ENCODE peak calls at places on chromosomes 11 and 22, in five cellular contexts. E is HepG2, T is GM12878, I is H1, J is K562. F is an unnamed sample.

GRCh38 chr11:93510196-93510898 is 32.8 kb downstream of the SMCO4 start:
- DNase-seq in E (no peak), T (no peak), I (no peak), J (no peak), F (no peak)

GRCh38 chr22:31691408-31691807 is 29.4 kb upstream of the PISD start:
- DNase-seq in E (no peak), T (no peak), I (no peak), J (no peak), F (no peak)

GRCh38 chr11:71080239-71081097 is 171.9 kb downstream of the SHANK2 start:
- DNase-seq in E (peak), T (peak), I (peak), J (peak), F (peak)

GRCh38 chr11:121716060-121716459 is 263.3 kb upstream of the SORL1-AS1 start:
- DNase-seq in E (no peak), T (no peak), I (no peak), J (no peak), F (no peak)

GRCh38 chr11:111310088-111310487 is 11.7 kb downstream of the POU2AF3 start:
- DNase-seq in E (no peak), T (no peak), I (no peak), J (no peak), F (no peak)

GRCh38 chr11:19962795-19963163 is 197.5 kb downstream of the DBX1 start:
- DNase-seq in E (no peak), T (no peak), I (no peak), J (no peak), F (no peak)

GRCh38 chr11:2691355-2691761 is 8.4 kb downstream of the KCNQ1OT1 start:
- DNase-seq in E (peak), T (no peak), I (no peak), J (no peak), F (no peak)

GRCh38 chr11:84812351-84813083 is 814.6 kb downstream of the DLG2 start:
- DNase-seq in E (no peak), T (no peak), I (no peak), J (no peak), F (no peak)

GRCh38 chr11:11229691-11230090 is 123.4 kb downstream of the CSNK2A3 start:
- DNase-seq in E (no peak), T (no peak), I (no peak), J (no peak), F (no peak)

GRCh38 chr11:24234822-24235508 is 261.9 kb upstream of the LUZP2 start:
- DNase-seq in E (no peak), T (no peak), I (no peak), J (no peak), F (no peak)

GRCh38 chr22:34608716-34609115 is 457.2 kb upstream of the ISX start:
- DNase-seq in E (no peak), T (no peak), I (no peak), J (no peak), F (no peak)

GRCh38 chr22:42365942-42366660 is 66.1 kb downstream of the NFAM1 start:
- DNase-seq in E (no peak), T (no peak), I (no peak), J (no peak), F (no peak)

GRCh38 chr22:17260950-17261349 is 41.7 kb upstream of the ADA2 start:
- DNase-seq in E (no peak), T (no peak), I (no peak), J (no peak), F (no peak)

GRCh38 chr11:106621479-106621878 is 396.8 kb downstream of the GUCY1A2 start:
- DNase-seq in E (no peak), T (no peak), I (no peak), J (no peak), F (no peak)

GRCh38 chr22:25602924-25603323 is 38.4 kb downstream of the GRK3 start:
- DNase-seq in E (no peak), T (no peak), I (no peak), J (no peak), F (no peak)

GRCh38 chr11:2885676-2886081 is at the start of gene CDKN1C:
- DNase-seq in E (no peak), T (no peak), I (peak), J (peak), F (peak)

GRCh38 chr11:26783997-26784396 is 62.1 kb upstream of the SLC5A12 start:
- DNase-seq in E (no peak), T (no peak), I (no peak), J (no peak), F (no peak)

GRCh38 chr11:16547879-16548278 is 190.6 kb upstream of the C11orf58 start:
- DNase-seq in E (no peak), T (no peak), I (no peak), J (no peak), F (no peak)

GRCh38 chr11:58774164-58774593 is 42.4 kb upstream of the GLYAT start:
- DNase-seq in E (no peak), T (no peak), I (no peak), J (peak), F (no peak)

GRCh38 chr22:32696089-32696488 is 105.4 kb upstream of the TIMP3 start:
- DNase-seq in E (no peak), T (no peak), I (no peak), J (no peak), F (no peak)

GRCh38 chr11:1411301-1411700 is 21.6 kb downstream of the BRSK2 start:
- DNase-seq in E (no peak), T (no peak), I (no peak), J (no peak), F (peak)

GRCh38 chr11:74412733-74413359 is 14.6 kb upstream of the PGM2L1 start:
- DNase-seq in E (no peak), T (no peak), I (no peak), J (no peak), F (no peak)

GRCh38 chr22:36215976-36216375 is 14.4 kb upstream of the APOL4 start:
- DNase-seq in E (no peak), T (no peak), I (no peak), J (no peak), F (no peak)

GRCh38 chr11:59707371-59707770 is 6.3 kb downstream of the OR10V1 start:
- DNase-seq in E (no peak), T (no peak), I (no peak), J (no peak), F (no peak)

GRCh38 chr11:62671272-62671603 is 235 bp upstream of the UQCC3 start:
- DNase-seq in E (no peak), T (no peak), I (no peak), J (no peak), F (no peak)

GRCh38 chr11:115502636-115503082 is 1.6 kb downstream of the CADM1 start:
- DNase-seq in E (peak), T (no peak), I (peak), J (no peak), F (no peak)

GRCh38 chr11:27381238-27381666 is 18.2 kb upstream of the CCDC34 start:
- DNase-seq in E (no peak), T (no peak), I (no peak), J (no peak), F (no peak)

GRCh38 chr11:45083544-45084087 is 62.8 kb upstream of the PRDM11 start:
- DNase-seq in E (peak), T (no peak), I (peak), J (peak), F (no peak)

DNA sequence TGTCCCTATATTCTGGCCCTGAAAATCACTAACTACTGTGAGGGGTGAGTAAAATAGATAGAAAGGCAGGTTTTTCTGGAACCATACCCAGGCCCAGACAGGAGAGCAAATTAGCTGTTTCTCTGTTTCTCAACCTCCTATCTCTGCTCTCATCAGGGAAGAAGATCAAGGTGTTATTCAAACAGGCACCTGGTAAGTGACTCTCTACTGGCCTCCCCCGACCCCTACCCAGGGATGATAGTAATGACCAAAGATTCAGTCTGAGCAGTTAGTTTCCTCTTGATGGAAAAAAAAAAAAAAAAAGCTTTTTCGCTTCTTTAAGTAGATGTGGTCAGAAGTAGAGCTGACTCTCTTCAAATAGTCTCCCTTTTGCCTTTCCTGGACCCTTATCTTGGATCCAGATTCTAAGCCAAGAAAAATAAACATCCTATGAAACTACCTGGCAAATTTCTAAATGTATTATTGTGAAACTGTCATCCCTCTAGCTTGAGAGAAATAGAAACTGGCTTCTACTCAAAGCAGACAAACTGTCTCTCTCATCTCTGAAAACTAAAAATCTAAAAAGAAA is 9.9 kb downstream of the LRRC4C start:
- DNase-seq in E (no peak), T (no peak), I (no peak), J (no peak), F (no peak)
- TF ChIP-seq MAX in E (no peak), T (no peak), I (no peak), J (no peak), F (no peak)

GRCh38 chr11:96143016-96143670 is 199.9 kb downstream of the MAML2 start:
- DNase-seq in E (no peak), T (no peak), I (no peak), J (no peak), F (no peak)
- TF ChIP-seq GABPA in E (no peak), T (no peak), I (no peak), J (no peak), F (no peak)

GRCh38 chr11:113400631-113401230 is 13.2 kb downstream of the ANKK1 start:
- DNase-seq in E (no peak), T (no peak), I (no peak), J (no peak), F (no peak)
- TF ChIP-seq MAX in E (no peak), T (no peak), I (no peak), J (no peak), F (no peak)

DNA sequence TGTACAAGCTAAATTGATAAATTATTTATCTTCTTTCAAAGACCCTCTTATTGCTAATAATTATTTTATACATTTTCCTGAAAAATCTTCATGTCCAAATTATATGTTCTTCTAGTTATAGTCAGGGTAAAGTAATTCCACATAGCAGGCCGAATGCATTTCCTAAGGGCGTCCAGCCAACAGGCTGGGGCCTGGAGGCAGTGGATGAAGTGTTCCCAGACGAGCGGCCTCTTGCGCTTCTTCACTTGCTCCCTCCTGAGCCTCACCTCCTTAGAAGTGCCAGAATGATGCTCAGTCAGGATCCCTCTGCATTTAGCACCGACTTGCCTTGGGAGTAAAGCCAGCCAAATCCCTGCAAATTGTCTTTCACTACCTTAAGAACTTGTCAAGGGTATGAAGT is 1.4 kb downstream of the OLFML1 start:
- DNase-seq in E (no peak), T (no peak), I (no peak), J (no peak), F (no peak)
- TF ChIP-seq GABPA in E (no peak), T (no peak), I (no peak), J (no peak), F (no peak)

DNA sequence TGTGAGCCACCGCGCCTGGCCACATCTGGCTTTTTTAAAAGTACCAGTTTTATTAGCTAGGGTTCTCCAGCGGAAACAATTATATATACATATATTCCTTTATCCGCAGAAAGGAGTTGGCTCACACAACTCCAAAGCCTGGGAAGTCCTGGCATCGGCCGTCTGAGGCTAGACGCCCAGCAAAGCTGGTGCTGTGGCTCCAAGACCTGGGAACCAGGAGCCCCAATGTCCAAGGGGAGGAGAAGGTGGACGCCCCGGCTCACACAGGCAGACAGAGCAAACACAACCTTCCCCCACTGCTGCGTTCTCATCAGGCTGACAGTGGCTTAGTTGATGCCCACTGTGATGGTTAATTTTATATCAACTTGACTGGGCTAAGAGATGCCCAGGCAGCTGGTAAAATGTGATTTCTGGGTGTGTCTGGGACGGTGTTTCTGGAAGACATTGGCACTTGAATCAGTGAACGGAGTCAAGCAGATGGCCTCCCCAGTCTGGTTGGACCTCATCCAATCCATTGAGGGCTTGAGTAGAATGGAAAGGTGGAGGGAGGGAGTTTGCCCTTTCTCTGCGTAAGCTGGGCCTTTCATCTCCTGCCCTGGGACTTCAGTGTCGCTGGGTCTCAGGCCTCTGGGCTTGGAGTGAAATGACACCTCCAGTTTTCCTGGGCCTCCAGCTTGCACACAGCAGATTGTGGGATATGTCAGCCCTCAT is 904.4 kb downstream of the BRD1 start:
- DNase-seq in E (no peak), T (no peak), I (peak), J (no peak), F (no peak)
- TF ChIP-seq MAX in E (no peak), T (no peak), I (no peak), J (no peak), F (no peak)

GRCh38 chr11:108580043-108580442 is 13.5 kb downstream of the EXPH5 start:
- DNase-seq in E (no peak), T (no peak), I (no peak), J (no peak), F (no peak)

GRCh38 chr11:108576523-108576922 is 17.0 kb downstream of the EXPH5 start:
- DNase-seq in E (no peak), T (no peak), I (no peak), J (no peak), F (no peak)

GRCh38 chr11:108571001-108571400 is 22.6 kb downstream of the EXPH5 start:
- DNase-seq in E (no peak), T (no peak), I (no peak), J (no peak), F (no peak)

GRCh38 chr11:108569896-108570295 is 23.7 kb downstream of the EXPH5 start:
- DNase-seq in E (no peak), T (no peak), I (no peak), J (no peak), F (no peak)

GRCh38 chr11:108574675-108575074 is 18.9 kb downstream of the EXPH5 start:
- DNase-seq in E (no peak), T (no peak), I (no peak), J (no peak), F (no peak)
- TF ChIP-seq GABPA in E (no peak), T (no peak), I (no peak), J (no peak), F (no peak)

DNA sequence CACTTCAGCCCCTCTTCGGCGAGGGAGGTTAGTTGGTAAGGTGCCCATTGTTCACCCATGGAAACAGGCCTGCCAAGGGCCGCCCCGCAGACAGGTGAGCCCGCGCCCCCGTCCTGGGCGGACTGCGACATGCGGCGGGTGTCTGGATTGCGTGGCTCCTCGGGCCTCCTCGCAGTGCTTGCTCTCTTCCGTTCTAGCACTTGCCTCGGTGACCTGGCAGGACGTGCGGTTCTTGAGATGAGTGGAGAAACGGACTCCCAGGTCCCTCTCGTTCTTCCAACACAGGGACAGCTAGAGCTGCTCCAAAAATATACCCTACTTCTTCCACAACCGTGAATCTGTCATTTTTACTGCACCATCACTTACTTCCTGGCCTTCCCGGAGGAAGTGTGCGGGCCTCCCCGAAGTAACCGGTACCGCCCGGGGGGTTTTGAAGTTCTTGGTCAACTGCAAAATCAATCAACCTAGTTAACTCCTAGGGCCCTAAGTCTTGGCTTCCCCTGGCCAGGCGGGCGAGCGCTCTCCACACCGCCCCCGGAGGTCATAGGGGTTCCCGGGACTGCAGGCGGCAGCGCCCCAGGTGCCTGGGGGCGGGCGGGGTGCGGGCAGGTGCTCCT is 745 bp upstream of the ZBTB44 start:
- DNase-seq in E (no peak), T (no peak), I (peak), J (no peak), F (peak)
- TF ChIP-seq MAX in E (no peak), T (no peak), I (no peak), J (no peak), F (no peak)

GRCh38 chr11:125300791-125301218 is 136.3 kb downstream of the PKNOX2 start:
- DNase-seq in E (no peak), T (no peak), I (no peak), J (no peak), F (peak)
- TF ChIP-seq GABPA in E (no peak), T (no peak), I (no peak), J (no peak), F (no peak)

DNA sequence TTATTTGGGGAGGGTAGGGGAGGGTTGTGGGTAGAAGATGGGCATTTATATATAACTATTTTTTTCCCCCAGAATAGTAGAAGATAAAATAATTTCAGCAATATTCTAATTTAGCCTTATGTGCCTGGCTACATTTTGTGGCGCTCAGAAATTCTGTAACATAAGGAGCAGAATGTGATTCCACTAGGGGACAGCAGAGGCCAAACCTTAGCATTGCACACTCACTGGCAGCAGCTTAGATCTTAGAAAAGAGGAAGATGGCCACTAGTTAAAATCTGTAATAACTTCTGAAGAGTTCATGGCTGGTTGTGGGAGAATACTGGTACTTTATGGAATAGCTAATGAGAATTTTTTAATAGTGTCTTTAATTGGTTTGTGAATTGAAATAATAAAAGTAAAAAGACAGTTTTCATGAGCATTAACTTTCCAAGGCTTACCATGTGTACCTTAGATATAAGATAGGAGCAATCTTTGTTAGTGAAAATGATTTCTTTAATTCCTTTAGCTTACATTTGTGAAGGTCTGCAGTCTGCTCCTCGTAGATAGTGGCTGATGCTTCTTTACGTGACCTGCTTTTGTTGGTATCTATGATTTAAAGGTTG is 33.1 kb downstream of the DDX10 start:
- DNase-seq in E (peak), T (peak), I (no peak), J (peak), F (peak)
- TF ChIP-seq MAX in E (no peak), T (no peak), I (no peak), J (no peak), F (no peak)

F was measured in SK-N-SH.